ENCODE peak calls at places on chromosome 7, in eight cellular contexts. S, Y, N, D, G, E, Z and O are unnamed samples.

GRCh38 chr7:78326870-78327269 is 528.3 kb downstream of the PHTF2 start:
- DNase-seq in E (no peak), N (no peak), S (peak), D (no peak), Z (peak), G (peak), Y (peak), O (no peak)

GRCh38 chr7:108347616-108348015 is 108.6 kb downstream of the NRCAM start:
- DNase-seq in S (no peak), E (no peak), D (peak), Y (peak), G (peak), N (no peak), Z (no peak), O (no peak)

GRCh38 chr7:155244675-155245074 is 53.0 kb upstream of the INSIG1 start:
- DNase-seq in D (no peak), G (no peak), E (no peak), N (no peak), S (no peak), Y (no peak), Z (no peak), O (no peak)

GRCh38 chr7:88347098-88347497 is 40.4 kb upstream of the STEAP4 start:
- DNase-seq in D (no peak), Y (no peak), G (no peak), S (no peak), N (no peak), E (no peak), Z (no peak), O (no peak)

GRCh38 chr7:155287229-155287935 is 10.3 kb upstream of the INSIG1 start:
- DNase-seq in S (no peak), N (no peak), Z (no peak), Y (no peak), D (no peak), G (no peak), E (no peak), O (no peak)

GRCh38 chr7:155343661-155344121 is 46.0 kb downstream of the INSIG1 start:
- DNase-seq in S (no peak), Y (no peak), D (no peak), G (no peak), E (no peak), N (no peak), Z (no peak), O (no peak)

GRCh38 chr7:21504021-21504420 is 38.8 kb upstream of the DNAH11 start:
- DNase-seq in N (no peak), G (no peak), S (peak), E (no peak), Y (peak), Z (no peak), D (no peak), O (no peak)

GRCh38 chr7:69953319-69954067 is 355.2 kb downstream of the AUTS2 start:
- DNase-seq in E (no peak), G (no peak), N (no peak), S (no peak), Z (no peak), Y (no peak), D (no peak), O (no peak)

GRCh38 chr7:157412021-157412443 is 75.2 kb downstream of the DNAJB6 start:
- DNase-seq in G (peak), D (no peak), N (peak), S (no peak), Y (no peak), E (no peak), Z (no peak), O (peak)

GRCh38 chr7:71558806-71559205 is 426.9 kb downstream of the GALNT17 start:
- DNase-seq in Y (no peak), S (no peak), G (no peak), E (no peak), D (no peak), N (no peak), Z (no peak), O (no peak)

GRCh38 chr7:55534262-55534915 is 37.9 kb downstream of the VOPP1 start:
- DNase-seq in E (no peak), S (no peak), N (peak), Z (no peak), D (no peak), Y (peak), G (peak), O (peak)

GRCh38 chr7:158077441-158077840 is 510.2 kb downstream of the PTPRN2 start:
- DNase-seq in S (no peak), G (no peak), Y (no peak), D (no peak), E (no peak), Z (no peak), N (no peak), O (no peak)